ENCODE peak calls at places on chromosomes 1 and 21, in four cellular contexts. V, P, C and K are unnamed samples.

GRCh38 chr1:74426208-74426932 is 86.0 kb downstream of the LRRC53 start:
- DNase-seq in V (no peak), C (no peak), P (no peak), K (no peak)

GRCh38 chr1:226107471-226108460 is 45.2 kb downstream of the H3-3A start:
- DNase-seq in C (no peak), P (no peak), V (no peak), K (no peak)

GRCh38 chr1:166489670-166490436 is 323.1 kb upstream of the FAM78B start:
- DNase-seq in P (peak; percentile 61), V (no peak), C (no peak), K (no peak)

GRCh38 chr1:45803299-45803780 is at the start of gene MAST2:
- DNase-seq in V (peak; percentile 92), P (peak; percentile 94), C (peak; percentile 85), K (peak; percentile 89)

GRCh38 chr1:236608930-236609726 is 4.8 kb upstream of the HEATR1 start:
- DNase-seq in C (peak; percentile 84), V (peak; percentile 42), P (peak; percentile 51), K (peak; percentile 17)

GRCh38 chr1:226533220-226533619 is 15.3 kb upstream of the STUM start:
- DNase-seq in C (no peak), P (no peak), V (no peak), K (no peak)

GRCh38 chr1:154746620-154747299 is 123.3 kb downstream of the KCNN3 start:
- DNase-seq in P (no peak), V (no peak), C (no peak), K (no peak)

GRCh38 chr1:217524787-217525520 is 105.9 kb downstream of the GPATCH2 start:
- DNase-seq in C (peak; percentile 55), P (no peak), V (no peak), K (no peak)

GRCh38 chr1:214513394-214513793 is 38.0 kb downstream of the PTPN14 start:
- DNase-seq in C (no peak), V (no peak), P (no peak), K (no peak)

GRCh38 chr1:160400284-160400645 is at the start of gene VANGL2:
- DNase-seq in P (peak; percentile 80), V (peak; percentile 83), C (peak; percentile 76), K (no peak)

GRCh38 chr1:111441573-111442192 is 7.4 kb downstream of the WDR77 start:
- DNase-seq in C (peak; percentile 36), P (no peak), V (no peak), K (no peak)

GRCh38 chr1:218426343-218426657 is 81.2 kb downstream of the TGFB2 start:
- DNase-seq in C (peak; percentile 91), V (no peak), P (no peak), K (peak; percentile 74)

GRCh38 chr1:39205781-39206464 is 1.4 kb downstream of the MACF1 start:
- DNase-seq in P (no peak), C (no peak), V (no peak), K (no peak)

GRCh38 chr1:63615809-63616420 is 22.7 kb downstream of the PGM1 start:
- DNase-seq in C (peak; percentile 87), V (no peak), P (no peak), K (peak; percentile 89)

GRCh38 chr1:45304311-45305081 is 22.2 kb upstream of the HPDL start:
- DNase-seq in V (no peak), P (no peak), C (no peak), K (peak; percentile 57)

GRCh38 chr1:209710098-209710497 is 5.5 kb downstream of the HSD11B1 start:
- DNase-seq in V (no peak), C (no peak), P (no peak), K (no peak)

GRCh38 chr1:225341642-225342041 is 86.2 kb downstream of the LBR start:
- DNase-seq in V (no peak), C (no peak), P (no peak), K (no peak)

GRCh38 chr1:106268070-106268469 is 788.4 kb upstream of the PRMT6 start:
- DNase-seq in C (peak; percentile 29), P (no peak), V (no peak), K (no peak)

GRCh38 chr1:221637641-221638041 is 104.2 kb downstream of the DUSP10 start:
- DNase-seq in P (no peak), V (peak; percentile 14), C (peak; percentile 25), K (peak; percentile 15)

GRCh38 chr1:86965827-86966182 is 51.4 kb downstream of the HS2ST1 start:
- DNase-seq in C (no peak), V (no peak), P (no peak), K (no peak)

GRCh38 chr1:177163844-177164379 is 600 bp downstream of the ASTN1 start:
- DNase-seq in P (no peak), C (no peak), V (peak; percentile 16), K (no peak)

GRCh38 chr1:177165069-177165439 is 542 bp upstream of the ASTN1 start:
- DNase-seq in P (no peak), C (no peak), V (no peak), K (no peak)

GRCh38 chr1:177164380-177165068 is at the start of gene ASTN1:
- DNase-seq in V (no peak), C (no peak), P (no peak), K (peak; percentile 34)
- H3K4me3 ChIP-seq in V (peak within 1 kb of the TSS; percentile 62), C (no peak within 1 kb of the TSS), P (peak within 1 kb of the TSS; percentile 25), K (peak within 1 kb of the TSS; percentile 52)

GRCh38 chr1:238115852-238116251 is 225.1 kb upstream of the ZP4 start:
- DNase-seq in P (no peak), V (no peak), C (no peak), K (no peak)

GRCh38 chr1:238123201-238123600 is 232.5 kb upstream of the ZP4 start:
- DNase-seq in V (no peak), C (no peak), P (no peak), K (no peak)

GRCh38 chr1:238113222-238113621 is 222.5 kb upstream of the ZP4 start:
- DNase-seq in C (no peak), V (no peak), P (no peak), K (no peak)

DNA sequence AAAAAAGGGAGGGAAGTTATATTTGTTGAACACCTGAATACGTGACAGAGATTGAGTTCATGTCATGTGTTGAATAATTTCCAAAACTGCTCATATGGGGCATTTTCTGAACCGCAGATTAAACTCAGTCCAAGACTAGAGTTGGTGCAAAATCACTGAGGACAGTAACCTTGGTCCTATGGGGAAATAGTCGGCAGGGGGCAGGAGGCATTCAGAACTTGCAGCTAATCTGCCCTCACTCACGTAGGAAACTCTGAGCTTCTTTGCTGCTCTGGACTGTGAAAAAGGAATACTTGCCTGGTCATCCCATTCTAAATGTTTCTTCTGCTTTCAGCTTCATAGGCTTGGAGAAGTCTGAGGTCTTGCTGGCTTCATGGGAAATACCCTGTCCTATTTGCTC is 228.3 kb upstream of the ZP4 start:
- DNase-seq in C (no peak), V (no peak), P (no peak), K (no peak)
- TF ChIP-seq CTCF in C (no peak), V (no peak), P (no peak), K (no peak)

GRCh38 chr1:207240325-207241095 is 81.0 kb upstream of the CD55 start:
- DNase-seq in C (no peak), P (no peak), V (no peak), K (no peak)
- H3K4me3 ChIP-seq in C (no peak overlapping the region), P (no peak overlapping the region), V (no peak overlapping the region), K (no peak overlapping the region)

GRCh38 chr1:66750578-66750977 is 1.7 kb upstream of the DYNLT5 start:
- DNase-seq in V (no peak), P (no peak), C (no peak), K (no peak)

GRCh38 chr1:66752671-66753371 is 562 bp downstream of the DYNLT5 start:
- DNase-seq in C (no peak), V (peak; percentile 22), P (no peak), K (no peak)

GRCh38 chr1:66747500-66747899 is 4.8 kb upstream of the DYNLT5 start:
- DNase-seq in P (no peak), V (no peak), C (no peak), K (no peak)

GRCh38 chr1:66751160-66751559 is 1.1 kb upstream of the DYNLT5 start:
- DNase-seq in P (no peak), V (no peak), C (no peak), K (no peak)

GRCh38 chr1:66752000-66752592 is at the start of gene DYNLT5:
- DNase-seq in C (peak; percentile 59), P (peak; percentile 57), V (peak; percentile 61), K (peak; percentile 62)
- TF ChIP-seq CTCF in C (no peak), P (no peak), V (peak; percentile 44), K (peak; percentile 22)

GRCh38 chr1:118998171-118998570 is 10.0 kb upstream of the TBX15 start:
- DNase-seq in V (no peak), C (no peak), P (no peak), K (no peak)

GRCh38 chr1:118995312-118996016 is 7.3 kb upstream of the TBX15 start:
- DNase-seq in V (no peak), P (no peak), C (no peak), K (no peak)

GRCh38 chr1:119001181-119002018 is 13.3 kb upstream of the TBX15 start:
- DNase-seq in V (no peak), P (no peak), C (peak; percentile 44), K (no peak)

GRCh38 chr1:119000371-119001180 is 12.4 kb upstream of the TBX15 start:
- DNase-seq in P (no peak), C (no peak), V (no peak), K (no peak)

GRCh38 chr1:118999348-119000071 is 11.4 kb upstream of the TBX15 start:
- DNase-seq in C (no peak), V (no peak), P (no peak), K (no peak)
- H3K4me3 ChIP-seq in C (no peak overlapping the region), V (no peak overlapping the region), P (no peak overlapping the region), K (no peak overlapping the region)

GRCh38 chr21:42833439-42833815 is 45.9 kb downstream of the WDR4 start:
- DNase-seq in V (no peak), C (peak; percentile 12), P (peak; percentile 71), K (peak; percentile 56)
- TF ChIP-seq CTCF in V (peak; percentile 19), C (no peak), P (peak; percentile 61), K (no peak)

DNA sequence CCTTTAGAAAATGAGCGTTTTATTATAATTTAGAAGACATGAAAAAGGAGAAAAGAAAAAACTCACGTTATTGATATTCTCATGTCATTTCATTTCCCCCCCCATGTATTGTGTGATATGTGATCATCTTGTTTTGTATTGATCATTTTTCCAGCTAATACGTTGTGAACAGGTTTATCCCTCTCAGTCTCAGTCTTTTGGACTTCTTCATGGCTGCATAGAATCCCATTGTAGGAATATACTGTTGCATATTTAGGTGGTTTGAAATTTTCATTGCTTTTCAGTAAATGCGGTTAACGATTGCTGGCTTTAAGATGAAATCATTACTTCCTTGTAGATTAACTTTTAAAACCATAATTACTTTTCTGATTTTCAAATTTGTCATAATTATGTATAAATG is 1.6 kb downstream of the SON start:
- DNase-seq in C (no peak), P (no peak), V (no peak), K (no peak)
- H3K4me3 ChIP-seq in C (peak overlapping the region; percentile 87), P (peak overlapping the region; percentile 80), V (peak overlapping the region; percentile 80), K (peak overlapping the region; percentile 86)

GRCh38 chr21:41817228-41817627 is 50.4 kb upstream of the RIPK4 start:
- DNase-seq in P (peak; percentile 76), C (peak; percentile 74), V (no peak), K (peak; percentile 89)
- TF ChIP-seq CTCF in P (peak; percentile 80), C (peak; percentile 80), V (peak; percentile 55), K (peak; percentile 91)